ENCODE peak calls at places on chromosomes 16 and 17, in six cellular contexts. V is A549, M is HFF-Myc, W is fibroblast of lung, O is GM06990, F is MM.1S. Q is an unnamed sample.

GRCh38 chr16:19861811-19862327 is 22.8 kb downstream of the GPRC5B start:
- DNase-seq in V (no peak), M (no peak), W (no peak), O (no peak), F (no peak), Q (no peak)

GRCh38 chr16:55552621-55553020 is 13.9 kb upstream of the CAPNS2 start:
- DNase-seq in V (peak), M (no peak), W (peak), O (no peak), F (no peak), Q (no peak)

GRCh38 chr17:4782652-4783051 is 3.5 kb downstream of the VMO1 start:
- DNase-seq in V (no peak), M (no peak), W (no peak), O (no peak), F (no peak), Q (no peak)

GRCh38 chr16:3095869-3096268 is 3.2 kb downstream of the ZSCAN10 start:
- DNase-seq in V (peak), M (no peak), W (no peak), O (peak), F (peak), Q (no peak)

GRCh38 chr17:56918916-56919315 is 5.1 kb upstream of the TRIM25 start:
- DNase-seq in V (no peak), M (no peak), W (peak), O (no peak), F (no peak), Q (no peak)

GRCh38 chr17:81808778-81809555 is 5.0 kb downstream of the GCGR start:
- DNase-seq in V (no peak), M (no peak), W (no peak), O (no peak), F (no peak), Q (no peak)

GRCh38 chr16:969508-970378 is 1.0 kb downstream of the LMF1 start:
- DNase-seq in V (no peak), M (no peak), W (peak), O (no peak), F (no peak), Q (no peak)

GRCh38 chr17:63337579-63337978 is 108.5 kb downstream of the CYB561 start:
- DNase-seq in V (no peak), M (no peak), W (no peak), O (no peak), F (no peak), Q (no peak)

GRCh38 chr17:43877031-43877430 is 30.1 kb downstream of the CD300LG start:
- DNase-seq in V (no peak), M (no peak), W (no peak), O (no peak), F (no peak), Q (no peak)

GRCh38 chr16:47887496-47887895 is 268.3 kb downstream of the ABCC12 start:
- DNase-seq in V (peak), M (no peak), W (no peak), O (no peak), F (no peak), Q (no peak)

GRCh38 chr16:87371261-87371866 is 12.2 kb downstream of the FBXO31 start:
- DNase-seq in V (no peak), M (no peak), W (no peak), O (no peak), F (no peak), Q (no peak)

GRCh38 chr16:83717308-83717707 is 90.5 kb upstream of the HSBP1 start:
- DNase-seq in V (no peak), M (no peak), W (no peak), O (no peak), F (no peak), Q (no peak)

GRCh38 chr16:47113130-47113529 is 30.6 kb downstream of the NETO2 start:
- DNase-seq in V (no peak), M (no peak), W (no peak), O (no peak), F (no peak), Q (no peak)

GRCh38 chr16:83113317-83113716 is 486.5 kb downstream of the CDH13 start:
- DNase-seq in V (peak), M (no peak), W (peak), O (no peak), F (no peak), Q (no peak)

GRCh38 chr17:31780436-31780835 is 78.6 kb downstream of the COPRS start:
- DNase-seq in V (no peak), M (no peak), W (no peak), O (no peak), F (no peak), Q (no peak)

GRCh38 chr17:4161179-4161559 is 18.2 kb downstream of the CYB5D2 start:
- DNase-seq in V (peak), M (peak), W (peak), O (no peak), F (no peak), Q (peak)

GRCh38 chr17:71110326-71110725 is 941.0 kb downstream of the KCNJ2 start:
- DNase-seq in V (peak), M (no peak), W (no peak), O (no peak), F (no peak), Q (no peak)

GRCh38 chr17:48416971-48417370 is 13.0 kb downstream of the SKAP1 start:
- DNase-seq in V (no peak), M (no peak), W (no peak), O (no peak), F (peak), Q (no peak)

GRCh38 chr17:63406689-63407330 is 39.3 kb downstream of the CYB561 start:
- DNase-seq in V (peak), M (peak), W (peak), O (peak), F (peak), Q (peak)

GRCh38 chr17:8859029-8859803 is 8.3 kb downstream of the PIK3R6 start:
- DNase-seq in V (no peak), M (no peak), W (no peak), O (peak), F (no peak), Q (no peak)

GRCh38 chr16:10935491-10935890 is 6.8 kb downstream of the DEXI start:
- DNase-seq in V (no peak), M (no peak), W (no peak), O (no peak), F (no peak), Q (no peak)

DNA sequence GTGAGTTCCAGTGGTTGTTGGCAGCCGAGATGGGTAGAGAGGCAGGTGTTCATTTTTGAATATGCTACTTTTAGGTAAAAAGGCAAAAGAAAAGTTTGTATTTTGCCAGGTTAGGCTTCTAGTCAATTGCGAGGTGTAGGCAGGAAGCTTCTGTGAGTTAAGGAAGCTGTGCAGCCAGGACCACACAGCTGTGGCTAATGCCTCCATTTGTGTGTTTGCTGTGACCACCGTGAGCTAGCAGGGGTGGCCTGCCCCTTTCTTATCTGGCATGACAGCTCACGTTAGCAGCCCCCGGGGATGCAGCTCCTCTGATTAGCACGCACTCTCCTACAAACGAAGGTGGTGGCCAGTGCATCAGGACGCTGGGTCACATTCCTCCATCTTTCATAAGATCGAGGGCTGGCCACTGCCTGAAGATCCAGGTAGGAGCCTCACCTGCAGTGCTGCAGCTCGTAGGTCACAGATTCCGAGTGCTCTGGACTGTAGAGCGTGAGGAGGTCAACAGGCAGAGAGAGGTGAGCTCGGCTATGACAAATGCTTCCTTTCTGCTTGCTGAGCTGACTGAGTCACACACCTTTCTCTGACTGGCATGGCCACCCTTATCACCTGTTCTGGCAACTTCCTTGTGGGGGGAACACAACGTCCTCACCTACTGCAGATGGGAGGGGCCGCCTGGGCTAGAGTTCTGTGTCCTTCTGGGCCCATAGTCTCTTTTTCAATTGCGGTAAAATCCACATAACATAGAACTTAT is 244.4 kb downstream of the HS3ST3B1 start:
- DNase-seq in V (no peak), M (no peak), W (no peak), O (no peak), F (no peak), Q (no peak)
- TF ChIP-seq CTCF in V (no peak), M (no peak), W (no peak), O (no peak), F (no peak), Q (no peak)

GRCh38 chr17:50440838-50441829 is 15.1 kb downstream of the ACSF2 start:
- DNase-seq in V (no peak), M (no peak), W (no peak), O (no peak), F (no peak), Q (no peak)
- H3K4me3 ChIP-seq in V (no peak), M (no peak), W (no peak), O (no peak), F (no peak), Q (no peak)

GRCh38 chr17:50203086-50203485 is 1.7 kb upstream of the COL1A1 start:
- DNase-seq in V (no peak), M (no peak), W (peak), O (no peak), F (no peak), Q (no peak)
- TF ChIP-seq CTCF in V (no peak), M (no peak), W (no peak), O (no peak), F (no peak), Q (no peak)

DNA sequence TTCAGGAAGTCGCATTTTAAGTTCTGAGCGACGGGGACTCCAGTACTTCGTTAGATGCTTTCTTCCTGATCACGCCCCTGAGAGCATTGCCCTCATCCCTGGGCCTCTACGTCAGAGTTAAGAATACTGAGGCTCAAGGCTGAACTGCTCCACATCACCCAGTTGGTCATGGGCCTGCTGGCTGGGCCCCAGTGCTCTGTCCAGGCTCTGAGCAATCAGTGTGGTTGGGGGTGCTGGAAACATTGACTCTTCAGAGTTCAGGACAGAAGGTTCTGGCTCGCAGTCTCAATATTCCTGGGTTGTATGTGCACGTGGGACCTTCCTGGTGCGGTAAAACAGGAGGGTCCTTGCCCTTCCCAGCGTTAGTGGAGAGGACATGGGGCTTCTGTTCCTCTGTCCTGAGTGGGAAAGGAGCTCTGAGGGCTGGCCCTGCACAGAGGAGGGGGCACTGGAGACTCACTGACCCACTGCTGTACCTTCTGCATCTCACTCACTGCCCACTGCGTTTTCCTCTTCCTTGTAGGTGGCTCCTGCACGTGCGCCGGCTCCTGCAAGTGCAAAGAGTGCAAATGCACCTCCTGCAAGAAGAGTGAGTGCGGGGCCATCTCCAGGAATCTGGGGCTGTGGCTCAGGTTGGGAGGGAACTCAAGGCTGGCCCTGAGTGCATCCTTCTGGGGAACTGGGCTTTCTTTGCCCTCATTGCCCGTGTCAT is 518 bp downstream of the MT1E start:
- DNase-seq in V (no peak), M (no peak), W (peak), O (no peak), F (no peak), Q (no peak)
- H3K4me3 ChIP-seq in V (no peak), M (peak), W (peak), O (peak), F (no peak), Q (no peak)